ENCODE peak calls at places on chromosomes 1 and 21, in seven cellular contexts. Y, F, K, J, H, D and U are unnamed samples.
A peak's percentile ranks its signal among the peaks of the same experiment; 100 is the strongest.

GRCh38 chr1:113966013-113966412 is 13.3 kb upstream of the OLFML3 start:
- DNase-seq in F (no peak), H (no peak), K (no peak), Y (no peak), D (no peak), J (no peak), U (peak; percentile 42)

GRCh38 chr21:22223385-22223784 is 1225.2 kb downstream of the NCAM2 start:
- DNase-seq in H (no peak), D (no peak), Y (no peak), J (no peak), F (no peak), K (no peak), U (no peak)

GRCh38 chr1:235998812-235999211 is 66.1 kb downstream of the NID1 start:
- DNase-seq in K (no peak), Y (no peak), F (peak; percentile 8), J (no peak), D (no peak), H (no peak), U (no peak)

GRCh38 chr1:19348441-19349198 is 36.5 kb downstream of the SLC66A1 start:
- DNase-seq in J (no peak), Y (no peak), K (no peak), H (no peak), F (no peak), D (no peak), U (no peak)

GRCh38 chr1:1204425-1204920 is 1.9 kb downstream of the TNFRSF18 start:
- DNase-seq in H (no peak), D (no peak), F (no peak), J (no peak), K (peak; percentile 24), Y (no peak), U (no peak)

GRCh38 chr1:233427907-233428306 is 100.4 kb downstream of the MAP3K21 start:
- DNase-seq in F (no peak), K (no peak), Y (no peak), H (no peak), J (no peak), D (no peak), U (no peak)

GRCh38 chr21:44509539-44509938 is 30.5 kb downstream of the KRTAP10-1 start:
- DNase-seq in H (peak; percentile 11), K (peak; percentile 71), Y (peak; percentile 29), F (peak; percentile 76), D (no peak), J (no peak), U (peak; percentile 55)

GRCh38 chr1:227898502-227899140 is 49.1 kb downstream of the WNT9A start:
- DNase-seq in D (no peak), Y (no peak), F (no peak), J (no peak), H (no peak), K (no peak), U (no peak)

GRCh38 chr1:21217812-21218596 is 41.3 kb upstream of the EIF4G3 start:
- DNase-seq in D (peak; percentile 79), F (peak; percentile 40), K (peak; percentile 77), H (peak; percentile 23), J (peak; percentile 46), Y (no peak), U (peak; percentile 53)

GRCh38 chr1:93851878-93852277 is 27.1 kb downstream of the DNTTIP2 start:
- DNase-seq in D (no peak), J (no peak), F (no peak), H (no peak), K (no peak), Y (no peak), U (no peak)

GRCh38 chr1:186903374-186904129 is 74.8 kb downstream of the PLA2G4A start:
- DNase-seq in H (no peak), D (no peak), K (no peak), Y (no peak), F (no peak), J (no peak), U (no peak)

GRCh38 chr1:230753586-230754251 is 6.5 kb downstream of the CAPN9 start:
- DNase-seq in K (peak; percentile 62), F (no peak), H (peak; percentile 59), D (peak; percentile 76), J (peak; percentile 70), Y (peak; percentile 3), U (no peak)

GRCh38 chr1:116488052-116488451 is 82.8 kb downstream of the CD58 start:
- DNase-seq in J (no peak), Y (no peak), K (no peak), F (peak; percentile 68), D (no peak), H (no peak), U (no peak)

GRCh38 chr1:54095543-54096286 is 42.3 kb downstream of the TCEANC2 start:
- DNase-seq in D (no peak), F (no peak), K (peak; percentile 41), J (no peak), Y (no peak), H (peak; percentile 5), U (no peak)

GRCh38 chr21:46664316-46664995 is 29.0 kb downstream of the PRMT2 start:
- DNase-seq in D (no peak), J (no peak), H (no peak), F (no peak), Y (no peak), K (no peak), U (no peak)

GRCh38 chr1:231431665-231432415 is 9.8 kb upstream of the EGLN1 start:
- DNase-seq in J (no peak), H (no peak), D (no peak), F (no peak), K (no peak), Y (no peak), U (no peak)

GRCh38 chr1:24009406-24009805 is 29.3 kb upstream of the SRSF10 start:
- DNase-seq in J (peak; percentile 46), Y (no peak), F (peak; percentile 90), D (no peak), H (no peak), K (no peak), U (peak; percentile 50)

GRCh38 chr1:41109316-41110263 is 88.1 kb upstream of the SLFNL1 start:
- DNase-seq in K (no peak), J (peak; percentile 77), Y (peak; percentile 75), H (no peak), F (peak; percentile 83), D (no peak), U (peak; percentile 90)

GRCh38 chr1:234758851-234759250 is 148.9 kb upstream of the IRF2BP2 start:
- DNase-seq in K (no peak), F (no peak), H (no peak), Y (no peak), D (no peak), J (no peak), U (no peak)

GRCh38 chr1:205492201-205492667 is 12.2 kb upstream of the CDK18 start:
- DNase-seq in J (no peak), F (peak; percentile 46), Y (no peak), K (no peak), H (no peak), D (no peak), U (no peak)

GRCh38 chr1:153652795-153653507 is 5.6 kb upstream of the SNAPIN start:
- DNase-seq in D (no peak), Y (no peak), H (no peak), F (peak; percentile 66), K (no peak), J (peak; percentile 14), U (peak; percentile 80)

GRCh38 chr1:111895456-111895855 is 94.0 kb downstream of the KCND3 start:
- DNase-seq in K (peak; percentile 73), F (no peak), J (no peak), D (peak; percentile 30), H (no peak), Y (no peak), U (peak; percentile 27)

DNA sequence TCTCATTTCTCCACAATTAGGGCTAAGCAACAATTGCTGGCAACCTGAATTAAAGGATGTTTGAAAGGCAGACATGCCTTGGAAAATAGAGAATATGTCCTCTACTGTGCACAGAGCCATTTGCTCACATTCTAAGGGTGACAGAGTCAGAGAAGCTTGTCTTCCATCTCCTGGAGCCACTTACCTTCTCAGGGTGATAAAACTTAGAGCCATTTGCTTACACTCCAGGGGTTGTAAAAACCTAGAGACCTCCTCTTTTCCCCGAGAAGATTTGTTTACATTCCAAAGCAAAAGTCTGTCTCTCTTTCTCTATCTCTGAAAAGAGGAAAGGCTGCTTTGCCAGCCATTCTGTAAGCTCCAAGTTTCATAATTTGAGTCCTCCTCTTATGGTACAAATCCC is 61.3 kb downstream of the LBR start:
- DNase-seq in K (no peak), Y (no peak), J (no peak), F (no peak), D (no peak), H (no peak), U (no peak)
- H4K20me1 ChIP-seq in K (no peaks in the 10 kb centered on the region), Y (no peaks in the 10 kb centered on the region), J (no peaks in the 10 kb centered on the region), F (no peaks in the 10 kb centered on the region), D (no peaks in the 10 kb centered on the region), H (no peaks in the 10 kb centered on the region), U (no peaks in the 10 kb centered on the region)

DNA sequence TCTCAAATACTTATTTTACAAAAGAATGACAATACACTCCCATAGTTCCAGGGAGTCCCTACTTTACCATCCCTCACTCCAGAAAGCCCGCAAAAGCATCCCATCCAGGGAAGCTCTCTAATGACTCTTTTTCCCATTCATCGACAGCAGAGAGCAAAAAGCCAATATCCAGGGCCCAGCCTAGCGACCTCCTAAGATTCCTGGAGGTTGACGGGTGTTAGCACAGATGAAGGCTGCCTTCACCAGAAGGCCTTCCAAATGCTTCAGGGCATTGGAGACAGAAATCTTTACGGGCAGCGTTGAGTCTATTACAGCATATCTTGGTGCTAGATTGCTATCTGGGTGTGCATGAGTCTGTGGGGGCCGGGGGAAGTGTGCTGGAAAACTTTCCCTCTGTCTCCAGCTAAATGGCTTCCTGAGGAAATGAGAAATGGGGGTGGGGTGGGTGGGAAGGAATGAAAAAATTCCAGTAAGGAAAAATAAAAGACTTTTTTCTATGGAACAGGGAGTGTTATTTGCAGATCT is 136.6 kb downstream of the PROX1 start:
- DNase-seq in J (no peak), H (no peak), D (no peak), K (peak; percentile 25), F (no peak), Y (no peak), U (no peak)
- TF ChIP-seq EZH2phosphoT487 in J (no peak), H (no peak), D (no peak), K (no peak), F (no peak), Y (no peak), U (no peak)

DNA sequence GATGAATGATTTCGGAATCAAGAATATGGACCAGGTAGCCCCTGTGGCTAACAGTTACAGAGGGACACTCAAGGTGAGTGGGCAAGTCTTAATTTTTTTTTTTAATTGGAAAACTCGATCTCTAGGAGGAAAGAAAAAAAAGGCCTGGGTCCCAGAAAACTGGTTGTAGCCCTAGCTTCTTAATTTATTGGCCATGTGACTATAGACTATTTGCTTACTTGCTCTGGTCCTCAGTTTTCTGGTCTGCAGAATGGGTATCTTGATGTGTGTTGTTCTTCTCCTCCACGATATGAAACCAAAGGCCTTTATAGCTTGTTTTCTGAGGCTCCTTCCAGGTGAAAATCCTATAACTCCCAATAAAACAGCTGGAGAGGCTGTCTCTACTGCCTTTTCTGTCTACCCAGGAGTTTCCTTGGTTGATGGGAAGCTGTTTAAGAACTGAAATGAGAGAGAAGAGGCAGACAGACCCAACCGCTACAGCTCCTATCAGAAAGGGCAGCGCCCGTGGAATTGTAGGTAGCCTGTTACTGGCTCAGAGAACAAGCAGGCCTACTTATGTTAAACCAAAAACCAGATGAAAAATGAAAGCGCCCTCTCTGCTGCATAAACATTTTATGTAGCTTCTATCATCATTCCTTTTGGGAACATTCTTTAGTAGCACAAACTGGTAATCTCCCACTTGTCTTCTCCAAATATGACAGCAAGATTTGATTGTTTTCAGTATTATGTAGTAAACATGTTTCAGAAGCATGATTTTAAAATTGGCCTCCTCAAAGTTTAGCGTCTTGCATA is 4.5 kb downstream of the ETS2 start:
- DNase-seq in J (no peak), Y (no peak), F (no peak), H (no peak), K (no peak), D (no peak), U (no peak)
- H4K20me1 ChIP-seq in J (peaks cover 53% of the 10 kb centered on the region), Y (no peaks in the 10 kb centered on the region), F (peaks cover 53% of the 10 kb centered on the region), H (peaks cover 4% of the 10 kb centered on the region), K (peaks cover 26% of the 10 kb centered on the region), D (peaks cover 30% of the 10 kb centered on the region), U (no peaks in the 10 kb centered on the region)

GRCh38 chr1:44141531-44141930 is at the start of gene KLF18:
- DNase-seq in F (no peak), H (no peak), Y (no peak), J (no peak), K (no peak), D (no peak), U (no peak)
- TF ChIP-seq EZH2phosphoT487 in F (no peak), H (no peak), Y (no peak), J (no peak), K (no peak), D (no peak), U (no peak)